ENCODE peak calls at places on chromosome 10, in nine cellular contexts. L, N, G, J, X, P, M, Q and K are unnamed samples. For H3K9me3 and H3K4me1, the result is how much of the 10 kb centered on the place peaks cover.

GRCh38 chr10:51198170-51198569 is 123.9 kb downstream of the PRKG1 start:
- DNase-seq in L (no peak), N (no peak), G (no peak), J (no peak), X (no peak), P (no peak), M (no peak), Q (no peak), K (no peak)

GRCh38 chr10:91758303-91759146 is 39.7 kb upstream of the TNKS2 start:
- DNase-seq in L (no peak), N (no peak), G (no peak), J (no peak), X (no peak), P (no peak), M (no peak), Q (no peak), K (no peak)

GRCh38 chr10:102418612-102419560 is at the start of gene PSD:
- DNase-seq in L (no peak), N (peak), G (peak), J (no peak), X (no peak), P (no peak), M (peak), Q (no peak), K (no peak)

GRCh38 chr10:131874991-131875451 is 25.8 kb upstream of the PPP2R2D start:
- DNase-seq in L (no peak), N (peak), G (no peak), J (peak), X (peak), P (peak), M (peak), Q (no peak), K (peak)

GRCh38 chr10:26780793-26781601 is 79.8 kb downstream of the ABI1 start:
- DNase-seq in L (no peak), N (peak), G (no peak), J (no peak), X (no peak), P (no peak), M (no peak), Q (no peak), K (no peak)

GRCh38 chr10:103854265-103854686 is 1.1 kb downstream of the SH3PXD2A start:
- DNase-seq in L (no peak), N (peak), G (no peak), J (no peak), X (no peak), P (no peak), M (no peak), Q (no peak), K (no peak)

GRCh38 chr10:33661580-33662269 is 327.3 kb upstream of the NRP1 start:
- DNase-seq in L (peak), N (no peak), G (peak), J (peak), X (peak), P (peak), M (peak), Q (peak), K (no peak)

GRCh38 chr10:43981232-43981631 is 332.6 kb upstream of the ZNF32 start:
- DNase-seq in L (no peak), N (no peak), G (no peak), J (no peak), X (no peak), P (no peak), M (no peak), Q (no peak), K (no peak)

GRCh38 chr10:1114355-1115261 is 58.4 kb downstream of the WDR37 start:
- DNase-seq in L (peak), N (no peak), G (no peak), J (no peak), X (no peak), P (no peak), M (no peak), Q (no peak), K (no peak)

GRCh38 chr10:16832351-16833080 is 15.3 kb upstream of the RSU1 start:
- DNase-seq in L (no peak), N (no peak), G (no peak), J (no peak), X (peak), P (peak), M (no peak), Q (peak), K (no peak)

GRCh38 chr10:33496096-33496495 is 161.6 kb upstream of the NRP1 start:
- DNase-seq in L (no peak), N (no peak), G (no peak), J (no peak), X (no peak), P (no peak), M (no peak), Q (no peak), K (no peak)

GRCh38 chr10:106595281-106595680 is 569.2 kb downstream of the SORCS1 start:
- DNase-seq in L (no peak), N (no peak), G (no peak), J (no peak), X (no peak), P (no peak), M (no peak), Q (no peak), K (no peak)

GRCh38 chr10:1643911-1644810 is 93.2 kb downstream of the ADARB2 start:
- DNase-seq in L (no peak), N (no peak), G (no peak), J (no peak), X (no peak), P (no peak), M (no peak), Q (no peak), K (no peak)

GRCh38 chr10:102504179-102504975 is 605 bp downstream of the SUFU start:
- DNase-seq in L (no peak), N (peak), G (peak), J (peak), X (peak), P (peak), M (peak), Q (peak), K (peak)

GRCh38 chr10:5606864-5607263 is 59.5 kb downstream of the ASB13 start:
- DNase-seq in L (no peak), N (no peak), G (no peak), J (peak), X (no peak), P (no peak), M (no peak), Q (no peak), K (no peak)

GRCh38 chr10:29734980-29735627 is 100.3 kb upstream of the SVIL start:
- DNase-seq in L (peak), N (peak), G (peak), J (peak), X (peak), P (peak), M (peak), Q (peak), K (peak)

GRCh38 chr10:81884856-81885255 is 9.9 kb downstream of the NRG3 start:
- DNase-seq in L (no peak), N (no peak), G (no peak), J (no peak), X (no peak), P (no peak), M (no peak), Q (no peak), K (no peak)

GRCh38 chr10:44878704-44879530 is 32.2 kb upstream of the TMEM72 start:
- DNase-seq in L (peak), N (peak), G (peak), J (peak), X (peak), P (peak), M (peak), Q (peak), K (peak)

GRCh38 chr10:7804216-7804615 is 14.1 kb upstream of the TAF3 start:
- DNase-seq in L (no peak), N (no peak), G (no peak), J (no peak), X (no peak), P (no peak), M (no peak), Q (no peak), K (no peak)

GRCh38 chr10:114420811-114421485 is 16.6 kb upstream of the AFAP1L2 start:
- DNase-seq in L (no peak), N (no peak), G (no peak), J (no peak), X (no peak), P (no peak), M (no peak), Q (no peak), K (no peak)

GRCh38 chr10:129946868-129947267 is 17.2 kb downstream of the EBF3 start:
- DNase-seq in L (peak), N (no peak), G (peak), J (no peak), X (no peak), P (no peak), M (peak), Q (no peak), K (no peak)

GRCh38 chr10:93827035-93827804 is 66.6 kb upstream of the SLC35G1 start:
- DNase-seq in L (no peak), N (no peak), G (no peak), J (no peak), X (no peak), P (no peak), M (no peak), Q (no peak), K (no peak)

GRCh38 chr10:133446979-133447378 is 6.8 kb upstream of the SCART1 start:
- DNase-seq in L (peak), N (no peak), G (no peak), J (no peak), X (no peak), P (no peak), M (no peak), Q (no peak), K (no peak)
- H3K9me3 ChIP-seq in L (under half), N (half or more), G (under half), J (under half), X (under half), P (under half), M (under half), Q (under half), K (under half)

GRCh38 chr10:61066661-61067353 is 122.8 kb upstream of the RHOBTB1 start:
- DNase-seq in L (no peak), N (no peak), G (no peak), J (no peak), X (no peak), P (no peak), M (no peak), Q (no peak), K (no peak)

GRCh38 chr10:61064356-61064755 is 120.4 kb upstream of the RHOBTB1 start:
- DNase-seq in L (no peak), N (no peak), G (no peak), J (no peak), X (no peak), P (no peak), M (no peak), Q (no peak), K (no peak)

GRCh38 chr10:61065010-61065409 is 121.0 kb upstream of the RHOBTB1 start:
- DNase-seq in L (no peak), N (no peak), G (no peak), J (no peak), X (no peak), P (no peak), M (no peak), Q (no peak), K (no peak)

GRCh38 chr10:61067683-61068336 is 123.8 kb upstream of the RHOBTB1 start:
- DNase-seq in L (no peak), N (no peak), G (no peak), J (no peak), X (no peak), P (no peak), M (no peak), Q (no peak), K (no peak)

DNA sequence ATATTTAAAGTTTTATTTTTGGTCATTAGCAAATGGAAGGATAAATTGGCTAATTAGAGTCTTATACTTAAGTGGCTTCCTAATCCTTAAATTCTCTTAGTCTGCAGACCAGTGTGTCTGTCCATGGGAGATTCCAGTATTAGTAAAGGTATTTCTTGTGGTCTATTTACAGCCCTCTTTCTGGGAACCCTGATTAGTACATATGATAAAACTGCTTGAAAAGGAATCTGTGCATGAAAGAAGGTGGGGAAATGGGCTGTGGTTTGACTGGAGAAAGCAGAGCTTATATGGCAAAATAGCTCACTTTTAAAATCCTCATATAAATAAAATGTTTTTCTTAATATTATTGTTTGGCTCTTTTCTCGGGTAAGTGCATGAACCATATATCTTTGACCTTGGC is 124.5 kb upstream of the RHOBTB1 start:
- DNase-seq in L (no peak), N (no peak), G (no peak), J (no peak), X (no peak), P (no peak), M (no peak), Q (no peak), K (no peak)
- H3K4me1 ChIP-seq in L (under half), N (under half), G (under half), J (under half), X (under half), P (under half), M (under half), Q (under half), K (under half)

DNA sequence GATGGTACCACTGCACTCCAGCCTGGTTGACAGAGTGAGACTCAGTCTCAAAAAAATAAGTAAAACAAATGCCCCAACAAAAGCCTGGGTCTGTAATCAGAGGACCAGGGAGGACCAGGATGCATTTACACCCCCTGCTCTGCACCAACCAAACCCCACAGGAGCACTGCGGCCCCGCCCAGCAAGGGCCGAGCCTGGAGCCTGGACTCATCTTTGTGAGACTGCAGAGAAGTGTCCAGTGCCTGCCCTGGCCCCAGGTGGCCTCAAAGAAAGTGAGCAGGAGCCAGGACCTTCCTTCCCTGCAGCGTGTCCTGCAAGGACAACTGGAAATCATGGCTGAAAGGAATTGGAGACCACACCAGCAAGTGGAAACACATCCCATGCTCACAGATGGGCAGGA is 31.6 kb downstream of the KNDC1 start:
- DNase-seq in L (no peak), N (no peak), G (no peak), J (no peak), X (no peak), P (peak), M (peak), Q (no peak), K (no peak)
- H3K9me3 ChIP-seq in L (under half), N (under half), G (under half), J (under half), X (under half), P (under half), M (under half), Q (under half), K (under half)

GRCh38 chr10:62083868-62084267 is 182.4 kb downstream of the ARID5B start:
- DNase-seq in L (no peak), N (no peak), G (no peak), J (no peak), X (peak), P (peak), M (no peak), Q (peak), K (no peak)

GRCh38 chr10:62082729-62083412 is 181.4 kb downstream of the ARID5B start:
- DNase-seq in L (no peak), N (no peak), G (no peak), J (no peak), X (no peak), P (no peak), M (no peak), Q (no peak), K (peak)

GRCh38 chr10:62082270-62082669 is 180.8 kb downstream of the ARID5B start:
- DNase-seq in L (no peak), N (no peak), G (no peak), J (no peak), X (no peak), P (no peak), M (no peak), Q (no peak), K (no peak)

GRCh38 chr10:62084434-62084833 is 182.9 kb downstream of the ARID5B start:
- DNase-seq in L (no peak), N (no peak), G (no peak), J (no peak), X (no peak), P (no peak), M (no peak), Q (no peak), K (no peak)

DNA sequence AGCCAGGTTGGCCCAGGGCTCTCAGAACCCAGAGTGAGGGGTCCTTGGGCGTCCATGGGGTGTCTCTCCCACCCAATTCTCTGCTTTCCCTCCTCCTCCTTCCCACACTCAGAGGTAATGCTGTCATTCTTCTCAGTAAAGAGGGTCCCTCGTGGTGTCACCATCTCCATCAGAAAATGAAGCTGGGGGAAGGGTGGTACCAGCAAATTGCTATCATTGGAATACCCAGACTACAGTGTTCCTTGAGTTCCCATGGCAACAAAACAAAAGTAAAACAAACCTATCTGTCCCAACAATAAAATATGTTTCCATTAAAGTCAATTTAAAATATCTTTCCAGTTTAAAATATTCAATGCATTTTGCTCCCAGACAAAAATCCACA is 181.9 kb downstream of the ARID5B start:
- DNase-seq in L (no peak), N (no peak), G (no peak), J (no peak), X (no peak), P (no peak), M (no peak), Q (no peak), K (no peak)
- H3K4me1 ChIP-seq in L (half or more), N (under half), G (under half), J (under half), X (under half), P (under half), M (under half), Q (under half), K (under half)

DNA sequence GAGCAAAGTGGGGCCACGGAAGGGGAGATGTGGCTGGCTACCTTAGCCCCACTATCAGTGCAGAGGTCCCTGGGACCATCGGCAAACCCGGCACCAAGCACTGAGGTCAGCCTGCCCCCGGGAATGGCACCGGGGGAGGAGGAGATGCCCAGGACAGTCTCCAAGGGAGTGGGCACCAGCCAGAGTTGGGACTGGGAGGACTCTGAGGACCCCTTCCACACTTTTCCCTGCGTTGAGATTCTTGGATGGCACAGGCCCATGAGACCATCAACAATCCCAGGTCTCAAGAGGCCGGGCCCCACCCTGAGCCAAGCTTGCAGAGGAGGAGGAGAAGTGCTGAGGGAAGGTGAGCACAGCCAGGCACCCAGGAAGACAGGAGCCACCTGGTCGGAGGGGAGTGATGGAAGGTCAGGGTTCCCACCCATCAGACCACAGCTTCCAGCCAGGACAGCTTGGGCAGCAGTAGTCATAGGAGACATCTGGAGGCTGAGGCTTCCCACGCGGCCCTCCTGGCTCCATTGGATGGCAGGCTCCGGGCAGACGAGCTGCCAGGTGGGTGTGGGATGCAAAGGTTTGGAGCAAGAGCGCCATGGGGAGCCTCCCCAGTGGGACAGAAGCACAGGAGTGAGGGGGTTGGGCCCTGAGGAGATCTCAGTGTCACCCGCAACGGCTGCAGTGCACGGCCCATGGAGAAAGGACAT is 2.6 kb upstream of the OPN4 start:
- DNase-seq in L (peak), N (peak), G (no peak), J (no peak), X (no peak), P (no peak), M (no peak), Q (peak), K (no peak)
- H3K9me3 ChIP-seq in L (under half), N (under half), G (under half), J (under half), X (under half), P (under half), M (under half), Q (under half), K (under half)

DNA sequence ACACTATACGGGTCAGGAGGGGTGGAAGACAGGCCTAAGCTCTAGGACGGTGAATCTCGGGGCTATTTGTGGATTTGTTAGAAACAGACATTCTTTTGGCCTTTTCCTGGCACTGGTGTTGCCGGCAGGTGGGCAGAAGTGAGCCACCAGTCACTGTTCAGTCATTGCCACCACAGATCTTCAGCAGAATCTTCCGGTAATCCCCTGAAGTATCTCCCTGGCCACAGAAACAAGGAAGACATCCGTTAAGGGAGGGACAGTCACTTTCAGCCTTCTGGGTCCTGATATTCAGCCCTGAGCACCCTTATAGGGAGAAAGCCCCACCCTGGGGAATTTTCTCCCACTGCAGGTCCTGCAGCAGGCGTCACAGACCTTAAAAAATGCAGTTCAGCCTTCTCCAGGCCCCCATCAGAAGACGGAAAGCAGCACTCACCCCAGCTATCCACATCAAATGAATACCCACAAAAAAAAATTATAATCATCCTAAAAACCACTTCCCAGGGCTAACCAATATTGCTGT is 23.2 kb downstream of the PLAC9 start:
- DNase-seq in L (no peak), N (no peak), G (peak), J (no peak), X (no peak), P (peak), M (no peak), Q (no peak), K (no peak)
- H3K4me1 ChIP-seq in L (half or more), N (under half), G (under half), J (under half), X (under half), P (under half), M (under half), Q (under half), K (under half)

GRCh38 chr10:124977648-124978375 is 35.9 kb downstream of the ZRANB1 start:
- DNase-seq in L (no peak), N (no peak), G (no peak), J (no peak), X (no peak), P (no peak), M (no peak), Q (no peak), K (no peak)
- H3K9me3 ChIP-seq in L (under half), N (under half), G (under half), J (under half), X (under half), P (under half), M (under half), Q (under half), K (under half)